ENCODE peak calls at places on chromosomes 6 and 20, in seven cellular contexts. J, V, L, Z, W, X and K are unnamed samples.

GRCh38 chr20:20611165-20611564 is 101.3 kb downstream of the RALGAPA2 start:
- DNase-seq in X (no peak), W (no peak), V (no peak), J (no peak), Z (no peak), L (peak), K (no peak)

GRCh38 chr20:44264287-44264686 is 17.2 kb downstream of the GDAP1L1 start:
- DNase-seq in L (no peak), Z (no peak), W (no peak), J (no peak), X (no peak), V (no peak), K (no peak)

GRCh38 chr6:73743556-73743955 is 47.6 kb downstream of the CD109 start:
- DNase-seq in J (no peak), L (no peak), X (no peak), V (no peak), W (no peak), Z (no peak), K (no peak)

GRCh38 chr6:23754197-23754596 is 371.8 kb upstream of the NRSN1 start:
- DNase-seq in J (no peak), X (no peak), W (no peak), Z (no peak), L (no peak), V (no peak), K (no peak)

GRCh38 chr20:58069207-58069606 is 159.2 kb downstream of the ANKRD60 start:
- DNase-seq in V (no peak), W (no peak), Z (no peak), L (no peak), X (no peak), J (no peak), K (no peak)

GRCh38 chr6:79196908-79197307 is 37.6 kb downstream of the HMGN3 start:
- DNase-seq in V (no peak), J (no peak), Z (no peak), W (no peak), X (no peak), L (no peak), K (no peak)

GRCh38 chr6:100468013-100468622 is 3.4 kb upstream of the SIM1 start:
- DNase-seq in L (no peak), J (no peak), X (no peak), V (no peak), W (no peak), Z (no peak), K (no peak)

GRCh38 chr20:51182571-51182970 is 159.7 kb upstream of the KCNG1 start:
- DNase-seq in W (no peak), J (no peak), L (no peak), Z (no peak), X (no peak), V (no peak), K (no peak)

GRCh38 chr6:148915889-148916288 is 169.1 kb downstream of the UST start:
- DNase-seq in V (no peak), Z (no peak), J (no peak), W (no peak), L (peak), X (no peak), K (no peak)

GRCh38 chr6:95978230-95978629 is 37.5 kb upstream of the FUT9 start:
- DNase-seq in Z (no peak), W (no peak), X (no peak), V (peak), J (no peak), L (no peak), K (no peak)